ENCODE peak calls at places on chromosomes 5 and 9, in five cellular contexts. K is esophagus squamous epithelium, X is fibroblast of lung, N is tibial artery, Y is spleen. G is an unnamed sample. For H3K4me1, the result is how much of the 10 kb centered on the place peaks cover.

GRCh38 chr5:171342362-171343111 is 33.5 kb downstream of the TLX3 start:
- DNase-seq in X (peak), K (no peak), N (no peak), Y (peak), G (no peak)

GRCh38 chr5:35151151-35151920 is 79.0 kb downstream of the PRLR start:
- DNase-seq in X (peak), Y (no peak), N (no peak), K (no peak), G (no peak)

GRCh38 chr5:3310551-3311340 is 284.9 kb upstream of the IRX1 start:
- DNase-seq in N (no peak), K (no peak), X (no peak), Y (no peak), G (no peak)

GRCh38 chr5:141609044-141609443 is 9.8 kb downstream of the DIAPH1 start:
- DNase-seq in K (no peak), X (no peak), Y (no peak), N (no peak), G (no peak)

GRCh38 chr9:98429613-98430012 is 174.2 kb upstream of the TBC1D2 start:
- DNase-seq in X (peak), Y (no peak), N (no peak), K (no peak), G (no peak)

GRCh38 chr9:22469928-22470544 is 23.4 kb downstream of the DMRTA1 start:
- DNase-seq in Y (no peak), N (no peak), K (no peak), X (peak), G (no peak)

GRCh38 chr5:124623265-124623664 is 123.2 kb downstream of the ZNF608 start:
- DNase-seq in N (no peak), X (no peak), K (no peak), Y (no peak), G (no peak)

GRCh38 chr9:95936579-95937075 is 61.1 kb downstream of the ERCC6L2 start:
- DNase-seq in Y (no peak), N (no peak), K (no peak), X (no peak), G (no peak)

GRCh38 chr5:158908690-158909325 is 190.9 kb downstream of the EBF1 start:
- DNase-seq in N (no peak), K (no peak), X (no peak), Y (no peak), G (no peak)

GRCh38 chr5:142201471-142201887 is 92.9 kb downstream of the NDFIP1 start:
- DNase-seq in N (no peak), X (peak), Y (no peak), K (no peak), G (no peak)

DNA sequence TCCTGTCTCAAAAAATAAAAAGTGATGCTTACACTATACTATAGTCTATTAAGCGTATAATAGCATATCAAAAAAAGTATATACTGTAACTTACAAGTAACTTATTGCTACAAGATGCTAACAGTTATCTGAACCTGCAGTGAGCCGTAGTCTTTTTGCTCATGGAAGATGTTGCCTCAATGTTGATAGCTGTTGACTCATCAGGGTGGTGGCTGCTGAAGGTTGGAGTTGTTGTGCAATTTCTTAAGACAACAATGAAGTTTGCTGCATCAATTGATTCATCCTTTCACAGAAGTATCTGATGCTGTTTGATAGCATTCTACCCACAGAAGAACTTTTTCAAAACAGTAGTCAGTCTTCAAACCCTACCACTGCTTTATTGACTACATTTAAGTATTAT is 7.8 kb upstream of the C9orf40 start:
- DNase-seq in X (peak), Y (no peak), K (no peak), N (no peak), G (no peak)
- H3K4me1 ChIP-seq in X (under half), Y (under half), K (under half), N (under half), G (under half)

GRCh38 chr5:88144219-88145040 is 124.2 kb downstream of the TMEM161B start:
- DNase-seq in N (no peak), K (no peak), X (no peak), Y (no peak), G (no peak)
- H3K4me3 ChIP-seq in N (peak), K (no peak), X (no peak), Y (peak), G (peak)

GRCh38 chr9:125912667-125913066 is 165.5 kb downstream of the PBX3 start:
- DNase-seq in N (no peak), X (no peak), K (no peak), Y (no peak), G (no peak)
- H3K4me1 ChIP-seq in N (under half), X (under half), K (under half), Y (under half), G (under half)

DNA sequence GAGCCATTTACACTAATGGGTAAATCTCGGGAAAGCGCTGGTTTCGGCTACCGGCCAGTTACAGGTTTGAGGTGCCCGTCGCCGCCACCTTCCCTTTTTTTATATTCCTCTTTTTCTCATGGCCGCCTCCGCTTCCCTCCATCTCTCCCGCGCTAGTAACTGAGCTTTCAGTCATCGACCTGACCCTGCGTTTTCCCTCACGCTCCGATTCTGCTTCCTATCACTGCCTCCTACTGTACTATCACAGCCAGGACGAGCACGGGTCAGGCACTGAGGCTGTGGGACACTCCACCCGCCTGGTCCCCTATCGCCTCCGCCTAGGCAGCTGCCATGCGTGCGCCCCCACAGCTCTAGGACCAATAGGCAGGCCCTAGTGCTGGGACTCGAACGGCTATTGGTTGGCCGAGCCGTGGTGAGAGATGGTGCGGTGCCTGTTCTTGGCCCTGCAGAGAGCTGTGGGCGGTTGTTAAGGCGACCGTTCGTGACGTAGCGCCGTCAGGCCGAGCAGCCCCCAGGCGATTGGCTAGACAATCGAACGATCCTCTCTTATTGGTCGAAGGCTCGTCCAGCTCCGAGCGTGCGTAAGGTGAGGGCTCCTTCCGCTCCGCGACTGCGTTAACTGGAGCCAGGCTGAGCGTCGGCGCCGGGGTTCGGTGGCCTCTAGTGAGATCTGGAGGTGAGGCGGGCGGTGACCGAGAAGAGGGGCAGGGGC is at the start of gene HMGCR:
- DNase-seq in X (peak), Y (peak), K (peak), N (peak), G (peak)
- H3K4me3 ChIP-seq in X (peak), Y (peak), K (peak), N (peak), G (peak)

GRCh38 chr9:126390923-126391322 is 64.3 kb downstream of the MVB12B start:
- DNase-seq in N (no peak), X (no peak), Y (no peak), K (no peak), G (no peak)
- H3K4me1 ChIP-seq in N (under half), X (under half), Y (under half), K (under half), G (under half)